ENCODE peak calls at places on chromosomes 12 and 14, in four cellular contexts. B is left ventricle myocardium inferior, H is fibroblast of the aortic adventitia, I is A549. A is an unnamed sample.

GRCh38 chr12:86724716-86725115 is 468.5 kb upstream of the MGAT4C start:
- DNase-seq in H (peak), B (no peak), I (no peak), A (peak)

GRCh38 chr12:25401547-25402345 is 151.0 kb upstream of the KRAS start:
- DNase-seq in I (no peak), H (peak), B (no peak), A (no peak)

GRCh38 chr12:1130571-1130970 is 139.5 kb downstream of the ERC1 start:
- DNase-seq in I (no peak), H (no peak), B (no peak), A (no peak)

GRCh38 chr12:60266381-60266852 is 670.6 kb downstream of the SLC16A7 start:
- DNase-seq in B (no peak), H (peak), I (peak), A (peak)

GRCh38 chr12:51901121-51901812 is 6.0 kb upstream of the ACVRL1 start:
- DNase-seq in H (no peak), I (no peak), B (no peak), A (no peak)

GRCh38 chr14:101761881-101762529 is 496 bp downstream of the PPP2R5C start:
- DNase-seq in H (no peak), I (no peak), B (peak), A (no peak)

GRCh38 chr12:106248849-106249371 is 1.1 kb upstream of the CKAP4 start:
- DNase-seq in B (no peak), I (no peak), H (peak), A (no peak)

GRCh38 chr14:79011091-79011919 is 841.1 kb downstream of the NRXN3 start:
- DNase-seq in I (peak), H (peak), B (no peak), A (peak)

GRCh38 chr12:81000831-81001230 is 63.1 kb upstream of the LIN7A start:
- DNase-seq in I (no peak), H (no peak), B (no peak), A (no peak)

GRCh38 chr12:113935459-113935858 is 30.7 kb downstream of the RBM19 start:
- DNase-seq in I (no peak), H (no peak), B (no peak), A (no peak)

GRCh38 chr12:124709722-124710656 is 142.6 kb upstream of the NCOR2 start:
- DNase-seq in H (peak), B (no peak), I (no peak), A (no peak)

GRCh38 chr14:76456200-76456599 is 80.3 kb downstream of the ESRRB start:
- DNase-seq in H (peak), B (no peak), I (peak), A (peak)

GRCh38 chr14:96016761-96017160 is 22.4 kb upstream of the C14orf132 start:
- DNase-seq in B (no peak), I (no peak), H (no peak), A (no peak)

GRCh38 chr12:115867854-115868253 is 409.6 kb downstream of the MED13L start:
- DNase-seq in B (no peak), H (no peak), I (no peak), A (no peak)

GRCh38 chr12:115870021-115870420 is 407.5 kb downstream of the MED13L start:
- DNase-seq in B (no peak), H (no peak), I (no peak), A (no peak)

GRCh38 chr12:115868624-115869023 is 408.9 kb downstream of the MED13L start:
- DNase-seq in I (no peak), H (no peak), B (no peak), A (no peak)

GRCh38 chr12:115869604-115870003 is 407.9 kb downstream of the MED13L start:
- DNase-seq in H (no peak), I (no peak), B (no peak), A (no peak)

GRCh38 chr12:115866909-115867525 is 410.5 kb downstream of the MED13L start:
- DNase-seq in B (no peak), H (no peak), I (peak), A (no peak)
- TF ChIP-seq CTCF in B (no peak), H (no peak), I (peak), A (no peak)

GRCh38 chr12:56118688-56119045 is 601 bp downstream of the ZC3H10 start:
- DNase-seq in B (no peak), I (no peak), H (no peak), A (no peak)

GRCh38 chr12:56120158-56120846 is 2.2 kb downstream of the ZC3H10 start:
- DNase-seq in B (no peak), H (no peak), I (no peak), A (no peak)

GRCh38 chr12:56117778-56118687 is at the start of gene ZC3H10:
- DNase-seq in B (peak), H (peak), I (peak), A (peak)

GRCh38 chr12:56121204-56121870 is 3.3 kb downstream of the ZC3H10 start:
- DNase-seq in I (no peak), B (no peak), H (no peak), A (no peak)

DNA sequence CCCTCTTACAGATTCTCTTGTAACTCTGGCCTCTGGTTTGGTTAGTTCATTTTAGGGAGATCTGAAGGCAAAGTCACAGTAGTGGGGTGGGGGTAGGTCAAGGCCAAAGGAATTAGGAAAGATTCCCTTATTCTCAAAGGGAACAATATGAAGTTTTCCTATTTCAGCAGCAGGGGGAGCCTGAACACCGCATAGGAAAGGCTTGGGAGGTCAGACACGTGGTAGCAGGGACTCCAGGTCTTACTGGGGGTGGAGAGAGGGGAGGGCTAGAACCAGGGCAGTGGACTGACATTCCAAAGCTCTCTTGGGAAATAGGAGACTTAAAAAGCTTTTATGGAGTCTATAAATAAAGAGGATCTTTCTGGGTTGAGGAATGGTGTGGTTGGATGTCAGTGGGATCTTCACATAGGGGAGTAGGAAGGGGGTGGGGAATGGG is 1.3 kb downstream of the ZC3H10 start:
- DNase-seq in H (peak), I (peak), B (peak), A (peak)
- H3K4me3 ChIP-seq in H (peak), I (peak), B (peak), A (peak)

DNA sequence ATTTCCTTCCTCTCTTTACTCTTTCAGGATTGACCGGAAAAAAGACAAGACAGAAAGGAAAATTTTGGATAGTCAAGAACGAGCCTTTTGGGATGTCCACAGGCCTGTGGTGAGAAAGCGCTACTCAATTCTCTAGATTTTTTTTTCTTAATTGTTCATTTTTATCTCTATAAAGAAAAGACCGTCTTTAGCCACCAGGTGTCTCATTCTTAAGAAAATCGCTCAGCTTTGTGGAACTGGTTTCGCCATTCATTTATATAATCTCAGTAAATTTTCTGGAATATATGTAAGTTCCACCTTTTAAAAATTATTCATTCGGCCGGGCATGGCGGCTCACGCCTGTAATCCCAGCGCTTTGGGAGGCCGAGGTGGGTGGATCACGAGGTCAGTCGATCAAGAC is 421.1 kb downstream of the DPF3 start:
- DNase-seq in B (no peak), I (peak), H (no peak), A (no peak)
- TF ChIP-seq CTCF in B (no peak), I (no peak), H (no peak), A (peak)

GRCh38 chr12:22437031-22437806 is 102.7 kb upstream of the ST8SIA1 start:
- DNase-seq in B (no peak), H (no peak), I (peak), A (no peak)
- H3K4me3 ChIP-seq in B (no peak), H (no peak), I (peak), A (peak)

GRCh38 chr12:32947203-32947795 is 50.7 kb upstream of the PKP2 start:
- DNase-seq in I (peak), B (no peak), H (peak), A (peak)
- TF ChIP-seq CTCF in I (peak), B (no peak), H (no peak), A (no peak)

GRCh38 chr14:21308132-21308478 is 28.2 kb downstream of the RPGRIP1 start:
- DNase-seq in B (no peak), H (no peak), I (peak), A (no peak)
- H3K4me3 ChIP-seq in B (peak), H (no peak), I (peak), A (no peak)

GRCh38 chr12:112170376-112170775 is 45.0 kb downstream of the TRAFD1 start:
- DNase-seq in I (peak), H (peak), B (no peak), A (no peak)
- TF ChIP-seq CTCF in I (peak), H (peak), B (peak), A (peak)

GRCh38 chr12:45269407-45269741 is 53.5 kb downstream of the ANO6 start:
- DNase-seq in H (no peak), I (no peak), B (no peak), A (no peak)
- H3K4me3 ChIP-seq in H (no peak), I (no peak), B (peak), A (no peak)

GRCh38 chr12:46372131-46372851 is at the start of gene SLC38A2:
- DNase-seq in H (peak), I (peak), B (peak), A (peak)
- TF ChIP-seq CTCF in H (no peak), I (no peak), B (no peak), A (no peak)

GRCh38 chr12:101746661-101747060 is 7.4 kb upstream of the SYCP3 start:
- DNase-seq in H (no peak), I (no peak), B (no peak), A (no peak)

GRCh38 chr12:101745481-101745880 is 6.2 kb upstream of the SYCP3 start:
- DNase-seq in I (no peak), B (no peak), H (no peak), A (no peak)

GRCh38 chr12:101743242-101743641 is 4.0 kb upstream of the SYCP3 start:
- DNase-seq in I (no peak), H (peak), B (no peak), A (no peak)

GRCh38 chr12:101740980-101741379 is 1.7 kb upstream of the SYCP3 start:
- DNase-seq in B (no peak), I (no peak), H (no peak), A (no peak)

DNA sequence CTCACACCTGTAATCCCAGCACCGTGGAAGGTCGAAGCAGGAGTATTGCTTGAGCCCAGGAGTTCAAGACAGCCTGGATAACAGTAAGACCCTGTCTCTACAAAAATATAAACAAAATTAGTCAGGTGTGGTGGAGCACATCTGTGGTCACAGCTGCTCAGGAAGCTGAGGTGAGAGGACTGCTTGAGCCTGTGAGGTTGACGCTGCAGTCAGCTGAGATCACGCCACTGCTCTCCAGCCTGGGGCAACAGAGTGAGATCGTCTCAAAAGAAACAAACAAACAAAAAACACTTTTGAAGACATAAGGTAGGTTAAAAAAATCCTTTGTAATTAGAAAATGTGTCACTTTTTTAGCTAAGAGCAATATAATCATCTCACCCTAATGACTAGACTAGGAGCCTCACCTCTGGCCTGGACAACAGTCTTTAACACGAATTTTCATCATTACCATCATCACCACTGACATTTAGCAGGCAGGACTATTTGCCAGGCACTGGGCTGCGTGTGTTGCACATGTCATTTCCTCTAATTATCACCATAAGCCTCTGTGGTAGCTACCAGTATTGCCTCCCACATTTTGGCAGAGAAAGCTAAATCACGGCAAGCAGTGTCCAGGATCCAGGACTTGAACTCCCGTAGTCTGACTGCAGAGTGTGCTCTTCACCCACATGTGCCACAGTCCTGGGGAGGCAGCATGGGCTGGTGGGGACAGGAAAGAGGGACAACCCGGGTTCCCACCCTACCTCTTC is 4.6 kb upstream of the SYCP3 start:
- DNase-seq in B (no peak), I (no peak), H (no peak), A (no peak)
- H3K4me3 ChIP-seq in B (no peak), I (no peak), H (no peak), A (no peak)

A was measured in astrocyte of the cerebellum.